ENCODE peak calls at places on chromosomes 7 and 10, in eight cellular contexts. F is GM23338, W is amniotic stem cell, E is NCI-H1417 treated with DMSO at 0.1 percent for 48 hours, Q is left ventricle myocardium inferior, O is GM12891, M is HCT116, N is HCEC 1CT. Y is an unnamed sample.

GRCh38 chr10:44439436-44439835 is 54.5 kb upstream of the CXCL12 start:
- DNase-seq in O (no peak), F (no peak), N (no peak), W (no peak), Q (no peak), M (no peak), E (no peak), Y (no peak)

GRCh38 chr7:100803398-100804161 is 23.7 kb downstream of the EPHB4 start:
- DNase-seq in W (peak), O (peak), E (no peak), F (peak), Q (peak), M (no peak), N (peak), Y (peak)

GRCh38 chr7:44324204-44325126 is 929 bp downstream of the CAMK2B start:
- DNase-seq in E (no peak), W (no peak), F (peak), M (no peak), Q (no peak), N (no peak), O (no peak), Y (no peak)

GRCh38 chr10:114286971-114287370 is 47.9 kb downstream of the VWA2 start:
- DNase-seq in Q (no peak), O (no peak), F (no peak), N (no peak), E (no peak), W (no peak), M (no peak), Y (no peak)

GRCh38 chr7:3187378-3188040 is 113.5 kb upstream of the SDK1 start:
- DNase-seq in E (no peak), W (no peak), O (no peak), M (no peak), F (no peak), Q (no peak), N (no peak), Y (no peak)

GRCh38 chr10:103192089-103192450 is 1.0 kb downstream of the NT5C2 start:
- DNase-seq in E (no peak), M (no peak), O (no peak), F (no peak), W (no peak), Q (no peak), N (peak), Y (no peak)

GRCh38 chr7:100705341-100705752 is 574 bp upstream of the POP7 start:
- DNase-seq in Q (peak), E (peak), N (peak), W (peak), M (peak), O (peak), F (peak), Y (peak)

GRCh38 chr10:46526682-46527038 is 29.8 kb downstream of the GPRIN2 start:
- DNase-seq in N (no peak), E (no peak), O (no peak), Q (peak), F (no peak), W (no peak), M (no peak), Y (no peak)

GRCh38 chr10:93600861-93601773 is at the start of gene RBP4:
- DNase-seq in F (peak), N (no peak), E (no peak), W (no peak), Q (no peak), O (no peak), M (no peak), Y (peak)

GRCh38 chr7:65980478-65981250 is 1.3 kb downstream of the GUSB start:
- DNase-seq in O (peak), M (no peak), E (no peak), N (no peak), Q (peak), F (peak), W (no peak), Y (no peak)

GRCh38 chr7:21076054-21076453 is 289.4 kb upstream of the SP8 start:
- DNase-seq in F (peak), Q (no peak), E (peak), W (no peak), M (no peak), N (no peak), O (no peak), Y (peak)

Y was measured in iPS-NIHi11.